ENCODE peak calls at places on chromosome 6, in eight cellular contexts. G is PC-3; E is GDM1; J is HT-29; Z is mucosa of descending colon; U is T-helper 1 cell; C is activated CD4-positive, CD25-positive, alpha-beta regulatory T cell treated with anti-CD3 and anti-CD28 coated beads, Interleukin-2, amount 50 U/mL, for 72 hours; S is cardiac muscle cell. W is an unnamed sample.

GRCh38 chr6:10431423-10432164 is 16.7 kb upstream of the TFAP2A start:
- DNase-seq in G (no peak), E (no peak), J (no peak), Z (no peak), U (no peak), C (no peak), S (no peak), W (no peak)

GRCh38 chr6:36298037-36298436 is 28.2 kb downstream of the PNPLA1 start:
- DNase-seq in G (no peak), E (no peak), J (no peak), Z (no peak), U (no peak), C (no peak), S (no peak), W (no peak)

GRCh38 chr6:45388328-45388727 is 10.6 kb upstream of the SUPT3H start:
- DNase-seq in G (peak), E (no peak), J (peak), Z (no peak), U (no peak), C (no peak), S (peak), W (no peak)

GRCh38 chr6:109922851-109923250 is 55.3 kb upstream of the GPR6 start:
- DNase-seq in G (peak), E (no peak), J (no peak), Z (no peak), U (no peak), C (no peak), S (no peak), W (no peak)

GRCh38 chr6:143060806-143061596 is at the start of gene AIG1:
- DNase-seq in G (no peak), E (no peak), J (peak), Z (peak), U (peak), C (peak), S (no peak), W (peak)

GRCh38 chr6:109389650-109390274 is 7.5 kb upstream of the CD164 start:
- DNase-seq in G (no peak), E (no peak), J (no peak), Z (no peak), U (no peak), C (no peak), S (peak), W (no peak)

GRCh38 chr6:164159061-164159460 is 744.5 kb downstream of the QKI start:
- DNase-seq in G (no peak), E (no peak), J (no peak), Z (no peak), U (no peak), C (no peak), S (no peak), W (no peak)

GRCh38 chr6:162964703-162965140 is 236.9 kb downstream of the PACRG start:
- DNase-seq in G (peak), E (no peak), J (no peak), Z (no peak), U (no peak), C (no peak), S (peak), W (no peak)